ENCODE peak calls at places on chromosomes 11 and 22, in five cellular contexts. One of them, this sample, is unnamed.

GRCh38 chr11:14193644-14194043 is 165.3 kb downstream of the RRAS2 start:
- DNase-seq in T-cell: no peak
- DNase-seq in hypothalamus: no peak
- DNase-seq in astrocyte of the cerebellum: no peak
- DNase-seq in stimulated activated CD8-positive, alpha-beta memory T cell treated with anti-CD3 and anti-CD28 coated beads, Interleukin-15, amount 100 ng/mL, for 24 hours: no peak
- DNase-seq in this sample: no peak

GRCh38 chr11:30772908-30773307 is 186.8 kb upstream of the MPPED2 start:
- DNase-seq in stimulated activated CD8-positive, alpha-beta memory T cell treated with anti-CD3 and anti-CD28 coated beads, Interleukin-15, amount 100 ng/mL, for 24 hours: no peak
- DNase-seq in T-cell: no peak
- DNase-seq in astrocyte of the cerebellum: no peak
- DNase-seq in hypothalamus: no peak
- DNase-seq in this sample: no peak

GRCh38 chr11:1796297-1797011 is 32.7 kb upstream of the CTSD start:
- DNase-seq in hypothalamus: no peak
- DNase-seq in astrocyte of the cerebellum: no peak
- DNase-seq in stimulated activated CD8-positive, alpha-beta memory T cell treated with anti-CD3 and anti-CD28 coated beads, Interleukin-15, amount 100 ng/mL, for 24 hours: no peak
- DNase-seq in T-cell: no peak
- DNase-seq in this sample: no peak

GRCh38 chr11:106724293-106724892 is 293.9 kb downstream of the GUCY1A2 start:
- DNase-seq in hypothalamus: no peak
- DNase-seq in stimulated activated CD8-positive, alpha-beta memory T cell treated with anti-CD3 and anti-CD28 coated beads, Interleukin-15, amount 100 ng/mL, for 24 hours: no peak
- DNase-seq in T-cell: no peak
- DNase-seq in astrocyte of the cerebellum: no peak
- DNase-seq in this sample: no peak

GRCh38 chr11:18844753-18845367 is 53.3 kb upstream of the PTPN5 start:
- DNase-seq in hypothalamus: no peak
- DNase-seq in stimulated activated CD8-positive, alpha-beta memory T cell treated with anti-CD3 and anti-CD28 coated beads, Interleukin-15, amount 100 ng/mL, for 24 hours: no peak
- DNase-seq in astrocyte of the cerebellum: no peak
- DNase-seq in T-cell: no peak
- DNase-seq in this sample: no peak

GRCh38 chr11:121696177-121696863 is 243.6 kb upstream of the SORL1-AS1 start:
- DNase-seq in stimulated activated CD8-positive, alpha-beta memory T cell treated with anti-CD3 and anti-CD28 coated beads, Interleukin-15, amount 100 ng/mL, for 24 hours: no peak
- DNase-seq in astrocyte of the cerebellum: peak; percentile 64
- DNase-seq in hypothalamus: peak; percentile 73
- DNase-seq in T-cell: no peak
- DNase-seq in this sample: no peak

GRCh38 chr11:86151188-86152005 is 82.5 kb upstream of the PICALM start:
- DNase-seq in hypothalamus: peak; percentile 54
- DNase-seq in stimulated activated CD8-positive, alpha-beta memory T cell treated with anti-CD3 and anti-CD28 coated beads, Interleukin-15, amount 100 ng/mL, for 24 hours: no peak
- DNase-seq in astrocyte of the cerebellum: no peak
- DNase-seq in T-cell: no peak
- DNase-seq in this sample: no peak

GRCh38 chr22:26751217-26751616 is 93.8 kb downstream of the MIAT start:
- DNase-seq in stimulated activated CD8-positive, alpha-beta memory T cell treated with anti-CD3 and anti-CD28 coated beads, Interleukin-15, amount 100 ng/mL, for 24 hours: no peak
- DNase-seq in astrocyte of the cerebellum: no peak
- DNase-seq in T-cell: no peak
- DNase-seq in hypothalamus: peak; percentile 48
- DNase-seq in this sample: no peak

GRCh38 chr11:18705651-18706281 is 7.2 kb downstream of the TMEM86A start:
- DNase-seq in T-cell: peak; percentile 14
- DNase-seq in hypothalamus: peak; percentile 27
- DNase-seq in stimulated activated CD8-positive, alpha-beta memory T cell treated with anti-CD3 and anti-CD28 coated beads, Interleukin-15, amount 100 ng/mL, for 24 hours: no peak
- DNase-seq in astrocyte of the cerebellum: no peak
- DNase-seq in this sample: peak; percentile 29

GRCh38 chr22:19461506-19461905 is 14.0 kb upstream of the C22orf39 start:
- DNase-seq in astrocyte of the cerebellum: no peak
- DNase-seq in T-cell: no peak
- DNase-seq in hypothalamus: no peak
- DNase-seq in stimulated activated CD8-positive, alpha-beta memory T cell treated with anti-CD3 and anti-CD28 coated beads, Interleukin-15, amount 100 ng/mL, for 24 hours: no peak
- DNase-seq in this sample: no peak

GRCh38 chr22:21919526-21920307 is 32.9 kb downstream of the PPM1F start:
- DNase-seq in hypothalamus: no peak
- DNase-seq in stimulated activated CD8-positive, alpha-beta memory T cell treated with anti-CD3 and anti-CD28 coated beads, Interleukin-15, amount 100 ng/mL, for 24 hours: no peak
- DNase-seq in astrocyte of the cerebellum: no peak
- DNase-seq in T-cell: no peak
- DNase-seq in this sample: no peak

GRCh38 chr22:31923166-31923565 is 21.2 kb upstream of the YWHAH start:
- DNase-seq in T-cell: no peak
- DNase-seq in hypothalamus: peak; percentile 31
- DNase-seq in astrocyte of the cerebellum: no peak
- DNase-seq in stimulated activated CD8-positive, alpha-beta memory T cell treated with anti-CD3 and anti-CD28 coated beads, Interleukin-15, amount 100 ng/mL, for 24 hours: no peak
- DNase-seq in this sample: no peak

GRCh38 chr22:22753526-22754267 is 109.3 kb downstream of the GGTLC2 start:
- DNase-seq in T-cell: peak; percentile 79
- DNase-seq in stimulated activated CD8-positive, alpha-beta memory T cell treated with anti-CD3 and anti-CD28 coated beads, Interleukin-15, amount 100 ng/mL, for 24 hours: peak; percentile 48
- DNase-seq in astrocyte of the cerebellum: no peak
- DNase-seq in hypothalamus: peak; percentile 12
- DNase-seq in this sample: peak; percentile 65

GRCh38 chr11:68974421-68975194 is 6.2 kb downstream of the MRGPRD start:
- DNase-seq in hypothalamus: no peak
- DNase-seq in T-cell: no peak
- DNase-seq in astrocyte of the cerebellum: no peak
- DNase-seq in stimulated activated CD8-positive, alpha-beta memory T cell treated with anti-CD3 and anti-CD28 coated beads, Interleukin-15, amount 100 ng/mL, for 24 hours: no peak
- DNase-seq in this sample: no peak

GRCh38 chr22:44944891-44945600 is 64.8 kb downstream of the PHF21B start:
- DNase-seq in stimulated activated CD8-positive, alpha-beta memory T cell treated with anti-CD3 and anti-CD28 coated beads, Interleukin-15, amount 100 ng/mL, for 24 hours: no peak
- DNase-seq in astrocyte of the cerebellum: no peak
- DNase-seq in hypothalamus: no peak
- DNase-seq in T-cell: no peak
- DNase-seq in this sample: no peak

GRCh38 chr22:40597541-40598453 is 38.7 kb downstream of the MRTFA start:
- DNase-seq in T-cell: no peak
- DNase-seq in astrocyte of the cerebellum: no peak
- DNase-seq in hypothalamus: no peak
- DNase-seq in stimulated activated CD8-positive, alpha-beta memory T cell treated with anti-CD3 and anti-CD28 coated beads, Interleukin-15, amount 100 ng/mL, for 24 hours: no peak
- DNase-seq in this sample: no peak

GRCh38 chr22:20227363-20227762 is 40.8 kb downstream of the RTN4R start:
- DNase-seq in stimulated activated CD8-positive, alpha-beta memory T cell treated with anti-CD3 and anti-CD28 coated beads, Interleukin-15, amount 100 ng/mL, for 24 hours: no peak
- DNase-seq in T-cell: no peak
- DNase-seq in hypothalamus: no peak
- DNase-seq in astrocyte of the cerebellum: no peak
- DNase-seq in this sample: no peak

GRCh38 chr11:126871792-126872191 is 128.8 kb downstream of the KIRREL3 start:
- DNase-seq in stimulated activated CD8-positive, alpha-beta memory T cell treated with anti-CD3 and anti-CD28 coated beads, Interleukin-15, amount 100 ng/mL, for 24 hours: no peak
- DNase-seq in astrocyte of the cerebellum: no peak
- DNase-seq in T-cell: no peak
- DNase-seq in hypothalamus: no peak
- DNase-seq in this sample: no peak

GRCh38 chr11:75673977-75674582 is 5.2 kb upstream of the MAP6 start:
- DNase-seq in astrocyte of the cerebellum: no peak
- DNase-seq in hypothalamus: no peak
- DNase-seq in T-cell: no peak
- DNase-seq in stimulated activated CD8-positive, alpha-beta memory T cell treated with anti-CD3 and anti-CD28 coated beads, Interleukin-15, amount 100 ng/mL, for 24 hours: no peak
- DNase-seq in this sample: no peak

GRCh38 chr11:46272816-46273427 is 4.5 kb upstream of the CREB3L1 start:
- DNase-seq in hypothalamus: no peak
- DNase-seq in T-cell: no peak
- DNase-seq in astrocyte of the cerebellum: no peak
- DNase-seq in stimulated activated CD8-positive, alpha-beta memory T cell treated with anti-CD3 and anti-CD28 coated beads, Interleukin-15, amount 100 ng/mL, for 24 hours: no peak
- DNase-seq in this sample: no peak

GRCh38 chr11:46723359-46723680 is 4.3 kb downstream of the F2 start:
- DNase-seq in T-cell: no peak
- DNase-seq in astrocyte of the cerebellum: no peak
- DNase-seq in stimulated activated CD8-positive, alpha-beta memory T cell treated with anti-CD3 and anti-CD28 coated beads, Interleukin-15, amount 100 ng/mL, for 24 hours: no peak
- DNase-seq in hypothalamus: no peak
- DNase-seq in this sample: no peak

GRCh38 chr11:61540528-61540927 is 32.0 kb downstream of the LRRC10B start:
- DNase-seq in astrocyte of the cerebellum: no peak
- DNase-seq in T-cell: no peak
- DNase-seq in hypothalamus: no peak
- DNase-seq in stimulated activated CD8-positive, alpha-beta memory T cell treated with anti-CD3 and anti-CD28 coated beads, Interleukin-15, amount 100 ng/mL, for 24 hours: no peak
- DNase-seq in this sample: no peak

GRCh38 chr11:115720537-115721308 is 216.5 kb upstream of the CADM1 start:
- DNase-seq in hypothalamus: no peak
- DNase-seq in stimulated activated CD8-positive, alpha-beta memory T cell treated with anti-CD3 and anti-CD28 coated beads, Interleukin-15, amount 100 ng/mL, for 24 hours: no peak
- DNase-seq in astrocyte of the cerebellum: no peak
- DNase-seq in T-cell: no peak
- DNase-seq in this sample: no peak

This sample was measured in effector CD8-positive, alpha-beta T cell.